ENCODE peak calls at places on chromosomes 16 and 17, in six cellular contexts. H, C, L, G, Z and U are unnamed samples.
A peak's percentile ranks its signal among the peaks of the same experiment; 100 is the strongest.

GRCh38 chr17:40726919-40727318 is 23.4 kb upstream of the KRT24 start:
- DNase-seq in C (no peak), Z (no peak), L (no peak), H (peak; percentile 24), G (peak; percentile 45), U (no peak)

GRCh38 chr16:58027341-58028167 is 2.0 kb downstream of the MMP15 start:
- DNase-seq in C (peak; percentile 35), H (no peak), L (no peak), Z (no peak), G (peak; percentile 67), U (peak; percentile 73)

GRCh38 chr17:11996722-11997146 is 541 bp downstream of the ZNF18 start:
- DNase-seq in Z (no peak), L (no peak), G (no peak), H (peak; percentile 19), C (no peak), U (peak; percentile 51)

GRCh38 chr16:11679941-11680911 is 12.0 kb downstream of the SNN start:
- DNase-seq in C (no peak), G (no peak), H (no peak), Z (no peak), L (no peak), U (no peak)

GRCh38 chr16:2156849-2157224 is 1.3 kb downstream of the TRAF7 start:
- DNase-seq in L (no peak), C (no peak), Z (no peak), H (no peak), G (no peak), U (no peak)

GRCh38 chr17:6688944-6689343 is 24.2 kb downstream of the SLC13A5 start:
- DNase-seq in H (no peak), Z (no peak), L (no peak), C (no peak), G (no peak), U (no peak)

GRCh38 chr17:63337579-63337978 is 108.5 kb downstream of the CYB561 start:
- DNase-seq in L (no peak), H (no peak), Z (no peak), C (no peak), G (no peak), U (no peak)

GRCh38 chr16:28520672-28521071 is 14.0 kb upstream of the IL27 start:
- DNase-seq in Z (no peak), H (no peak), G (no peak), L (no peak), C (no peak), U (no peak)

GRCh38 chr17:74544991-74545441 is 899 bp downstream of the CD300C start:
- DNase-seq in L (no peak), C (no peak), Z (no peak), H (no peak), G (no peak), U (no peak)

GRCh38 chr17:75516619-75517276 is 420 bp downstream of the TSEN54 start:
- DNase-seq in L (no peak), H (no peak), G (no peak), Z (no peak), C (peak; percentile 48), U (peak; percentile 32)

GRCh38 chr17:1026599-1026975 is 29.7 kb downstream of the TIMM22 start:
- DNase-seq in Z (no peak), L (no peak), H (no peak), C (no peak), G (no peak), U (no peak)

GRCh38 chr16:82954224-82954929 is 327.6 kb downstream of the CDH13 start:
- DNase-seq in L (no peak), Z (no peak), C (peak; percentile 14), H (no peak), G (no peak), U (no peak)

GRCh38 chr16:87766485-87766797 is 655 bp upstream of the KLHDC4 start:
- DNase-seq in Z (no peak), C (no peak), G (no peak), L (no peak), H (no peak), U (no peak)

GRCh38 chr17:37828313-37829124 is 83.7 kb upstream of the HNF1B start:
- DNase-seq in C (no peak), H (peak; percentile 33), Z (peak; percentile 3), L (no peak), G (no peak), U (no peak)

GRCh38 chr17:66281671-66282369 is 20.6 kb upstream of the PRKCA start:
- DNase-seq in Z (no peak), L (no peak), G (no peak), H (no peak), C (no peak), U (no peak)

GRCh38 chr17:33689725-33690124 is 396.6 kb upstream of the ASIC2 start:
- DNase-seq in C (no peak), L (no peak), H (no peak), Z (no peak), G (no peak), U (no peak)

GRCh38 chr17:7673239-7673638 is 14.1 kb downstream of the TP53 start:
- DNase-seq in C (no peak), Z (no peak), H (peak; percentile 9), G (peak; percentile 12), L (no peak), U (peak; percentile 45)

GRCh38 chr17:74429604-74430384 is 2.1 kb upstream of the GPRC5C start:
- DNase-seq in G (no peak), L (no peak), H (no peak), C (peak; percentile 53), Z (no peak), U (peak; percentile 42)

GRCh38 chr16:65754799-65755691 is 611.4 kb upstream of the CDH5 start:
- DNase-seq in H (no peak), L (no peak), G (no peak), C (no peak), Z (no peak), U (no peak)

GRCh38 chr17:75634376-75634740 is 1.1 kb downstream of the SMIM5 start:
- DNase-seq in L (no peak), G (no peak), C (no peak), Z (no peak), H (no peak), U (no peak)

GRCh38 chr16:54533856-54534490 is 247.4 kb upstream of the IRX3 start:
- DNase-seq in G (no peak), H (no peak), Z (no peak), C (no peak), L (no peak), U (no peak)

GRCh38 chr17:70655179-70655578 is 485.8 kb downstream of the KCNJ2 start:
- DNase-seq in C (no peak), G (no peak), H (no peak), Z (peak; percentile 12), L (no peak), U (no peak)

GRCh38 chr16:12064291-12064690 is 87.8 kb downstream of the SNX29 start:
- DNase-seq in L (no peak), Z (no peak), H (no peak), C (no peak), G (no peak), U (no peak)

GRCh38 chr17:5775098-5775497 is 190.8 kb upstream of the NLRP1 start:
- DNase-seq in Z (no peak), G (no peak), L (no peak), C (peak; percentile 68), H (no peak), U (no peak)

GRCh38 chr17:30599424-30600061 is 122.3 kb downstream of the GOSR1 start:
- DNase-seq in G (no peak), H (no peak), L (no peak), Z (no peak), C (no peak), U (no peak)

GRCh38 chr16:57949013-57949412 is 21.9 kb downstream of the CNGB1 start:
- DNase-seq in L (no peak), C (no peak), H (no peak), G (no peak), Z (no peak), U (no peak)

GRCh38 chr16:75247249-75247648 is 4.2 kb downstream of the BCAR1 start:
- DNase-seq in G (no peak), C (no peak), L (peak; percentile 77), H (no peak), Z (peak; percentile 83), U (no peak)

GRCh38 chr17:56822725-56823124 is 11.0 kb downstream of the C17orf67 start:
- DNase-seq in L (no peak), H (no peak), C (no peak), Z (no peak), G (no peak), U (no peak)

GRCh38 chr17:81652901-81653771 is 3.2 kb downstream of the PDE6G start:
- DNase-seq in Z (no peak), L (no peak), H (no peak), G (no peak), C (no peak), U (no peak)

GRCh38 chr17:27245230-27245696 is 48.7 kb upstream of the WSB1 start:
- DNase-seq in L (peak; percentile 80), Z (peak; percentile 80), C (peak; percentile 89), H (peak; percentile 51), G (peak; percentile 81), U (peak; percentile 80)

GRCh38 chr16:22189473-22190168 is 16.5 kb upstream of the EEF2K start:
- DNase-seq in G (peak; percentile 70), C (peak; percentile 23), Z (no peak), L (no peak), H (peak; percentile 6), U (peak; percentile 50)

GRCh38 chr17:59756236-59756818 is 48.9 kb downstream of the VMP1 start:
- DNase-seq in L (no peak), Z (no peak), C (peak; percentile 79), H (peak; percentile 88), G (no peak), U (peak; percentile 65)